ENCODE peak calls at places on chromosomes 12 and 14, in four cellular contexts. C is dorsolateral prefrontal cortex; S is tibial artery; L is CD8-positive, alpha-beta T cell. I is an unnamed sample.

GRCh38 chr12:78062781-78063180 is 232.1 kb downstream of the NAV3 start:
- DNase-seq in C (peak; percentile 28), S (no peak), L (no peak), I (peak; percentile 17)

GRCh38 chr14:68458840-68459469 is 333.9 kb downstream of the ZFP36L1 start:
- DNase-seq in C (no peak), S (peak; percentile 73), L (no peak), I (peak; percentile 61)

GRCh38 chr12:20963303-20963702 is 152.8 kb downstream of the SLCO1B3 start:
- DNase-seq in C (no peak), S (no peak), L (no peak), I (no peak)

GRCh38 chr14:76720382-76720813 is 40.9 kb upstream of the VASH1 start:
- DNase-seq in C (no peak), S (peak; percentile 70), L (no peak), I (no peak)

GRCh38 chr14:20683896-20684661 is at the start of gene RNASE4:
- DNase-seq in C (peak; percentile 66), S (peak; percentile 91), L (peak; percentile 83), I (no peak)

GRCh38 chr14:103501041-103501870 is 21.4 kb downstream of the CKB start:
- DNase-seq in C (no peak), S (no peak), L (no peak), I (no peak)

GRCh38 chr12:39619316-39619659 is 315 bp downstream of the ABCD2 start:
- DNase-seq in C (peak; percentile 70), S (no peak), L (peak; percentile 30), I (no peak)

GRCh38 chr12:111692575-111693210 is 6.8 kb downstream of the ACAD10 start:
- DNase-seq in C (no peak), S (no peak), L (no peak), I (no peak)

GRCh38 chr14:103445783-103446182 is 60.6 kb downstream of the MARK3 start:
- DNase-seq in C (peak; percentile 37), S (no peak), L (no peak), I (no peak)

GRCh38 chr14:66268802-66269334 is 217.3 kb upstream of the CCDC196 start:
- DNase-seq in C (no peak), S (no peak), L (no peak), I (no peak)

GRCh38 chr14:100408350-100409015 is 85.3 kb downstream of the SLC25A47 start:
- DNase-seq in C (no peak), S (no peak), L (no peak), I (no peak)

GRCh38 chr14:55107766-55108554 is 21.1 kb upstream of the LGALS3 start:
- DNase-seq in C (peak; percentile 53), S (peak; percentile 94), L (peak; percentile 30), I (peak; percentile 90)

GRCh38 chr14:81434230-81434629 is 34.1 kb upstream of the STON2 start:
- DNase-seq in C (no peak), S (no peak), L (no peak), I (no peak)

GRCh38 chr12:54370218-54370730 is 6.0 kb upstream of the GPR84 start:
- DNase-seq in C (peak; percentile 77), S (peak; percentile 74), L (no peak), I (no peak)

GRCh38 chr12:27179399-27180214 is 64.5 kb upstream of the STK38L start:
- DNase-seq in C (no peak), S (no peak), L (no peak), I (peak; percentile 69)

GRCh38 chr14:64937821-64938193 is 4.7 kb downstream of the GPX2 start:
- DNase-seq in C (no peak), S (no peak), L (no peak), I (no peak)

GRCh38 chr14:99824776-99825175 is 31.6 kb downstream of the EML1 start:
- DNase-seq in C (no peak), S (no peak), L (no peak), I (no peak)

GRCh38 chr12:68746572-68747180 is 700 bp downstream of the SLC35E3 start:
- DNase-seq in C (peak; percentile 41), S (peak; percentile 61), L (peak; percentile 35), I (no peak)

GRCh38 chr14:60965402-60965801 is 15.5 kb downstream of the TRMT5 start:
- DNase-seq in C (no peak), S (no peak), L (no peak), I (peak; percentile 29)

GRCh38 chr12:124293286-124294003 is 1.4 kb upstream of the RFLNA start:
- DNase-seq in C (no peak), S (no peak), L (no peak), I (no peak)

GRCh38 chr12:292186-292585 is 29.6 kb upstream of the SLC6A13 start:
- DNase-seq in C (no peak), S (no peak), L (no peak), I (no peak)

GRCh38 chr14:48792376-48793024 is 793.7 kb downstream of the RPS29 start:
- DNase-seq in C (no peak), S (no peak), L (no peak), I (no peak)

GRCh38 chr12:751828-752672 is at the start of gene WNK1:
- DNase-seq in C (peak; percentile 97), S (peak; percentile 97), L (peak; percentile 97), I (peak; percentile 96)

GRCh38 chr12:42696424-42697149 is 107.0 kb upstream of the PRICKLE1 start:
- DNase-seq in C (no peak), S (peak; percentile 89), L (no peak), I (no peak)

GRCh38 chr12:2775431-2775830 is 19.3 kb upstream of the FKBP4 start:
- DNase-seq in C (no peak), S (no peak), L (no peak), I (no peak)

GRCh38 chr14:81831128-81831815 is 297.6 kb upstream of the SEL1L start:
- DNase-seq in C (no peak), S (peak; percentile 72), L (no peak), I (no peak)

GRCh38 chr12:130555628-130556485 is 160.2 kb downstream of the RIMBP2 start:
- DNase-seq in C (peak; percentile 30), S (no peak), L (no peak), I (no peak)

GRCh38 chr12:26614217-26614616 is 218.8 kb downstream of the ITPR2 start:
- DNase-seq in C (peak; percentile 45), S (no peak), L (no peak), I (no peak)

GRCh38 chr14:71119832-71120231 is 212.6 kb downstream of the PCNX1 start:
- DNase-seq in C (no peak), S (no peak), L (no peak), I (no peak)

GRCh38 chr14:37566811-37567371 is 28.2 kb downstream of the FOXA1 start:
- DNase-seq in C (no peak), S (no peak), L (no peak), I (no peak)

GRCh38 chr14:96586921-96587822 is 85.0 kb downstream of the PAPOLA start:
- DNase-seq in C (no peak), S (no peak), L (peak; percentile 1), I (no peak)

GRCh38 chr12:31118831-31119530 is 45.3 kb downstream of the DDX11 start:
- DNase-seq in C (no peak), S (no peak), L (peak; percentile 39), I (no peak)

GRCh38 chr14:93011650-93012317 is 88.8 kb downstream of the CHGA start:
- DNase-seq in C (peak; percentile 84), S (no peak), L (no peak), I (no peak)

GRCh38 chr14:24189059-24189375 is 401 bp upstream of the IPO4 start:
- DNase-seq in C (no peak), S (no peak), L (no peak), I (no peak)
- H3K4me3 ChIP-seq in C (peak overlapping the region; percentile 68), S (peak overlapping the region; percentile 56), L (peak overlapping the region; percentile 82), I (no peak overlapping the region)

GRCh38 chr14:72824051-72824450 is 69.8 kb downstream of the DPF3 start:
- DNase-seq in C (no peak), S (no peak), L (no peak), I (no peak)

GRCh38 chr14:72816287-72816686 is 77.6 kb downstream of the DPF3 start:
- DNase-seq in C (no peak), S (no peak), L (no peak), I (no peak)

GRCh38 chr14:72822946-72823611 is 70.8 kb downstream of the DPF3 start:
- DNase-seq in C (no peak), S (no peak), L (no peak), I (no peak)

GRCh38 chr14:72815459-72815858 is 78.4 kb downstream of the DPF3 start:
- DNase-seq in C (no peak), S (no peak), L (no peak), I (no peak)

GRCh38 chr14:72818998-72819397 is 74.9 kb downstream of the DPF3 start:
- DNase-seq in C (no peak), S (no peak), L (no peak), I (no peak)
- TF ChIP-seq CTCF in C (no peak), S (no peak), L (no peak), I (no peak)

DNA sequence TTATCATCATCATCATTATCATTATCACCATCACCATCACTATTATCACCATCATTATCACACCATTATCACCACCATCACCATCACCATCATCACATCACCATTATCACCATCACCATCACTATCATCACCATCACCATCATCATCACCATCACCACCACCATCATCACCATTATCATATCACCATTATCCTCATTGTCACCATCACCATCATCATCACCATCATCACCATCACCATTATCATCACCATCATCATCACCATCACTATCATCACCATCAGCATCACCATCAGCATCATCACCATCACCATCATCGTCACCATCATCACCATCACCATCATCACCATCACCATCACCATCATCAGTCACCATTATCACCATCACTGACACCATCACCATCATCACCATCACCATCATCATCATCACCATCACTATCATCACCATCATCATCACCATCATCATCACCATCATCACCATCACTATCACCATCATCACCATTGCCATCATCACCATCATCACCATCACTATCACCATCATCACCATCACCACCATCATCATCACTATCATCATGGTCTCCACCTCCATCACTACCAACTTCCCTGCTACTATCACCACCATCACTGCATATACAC is 20.2 kb upstream of the GALNT9 start:
- DNase-seq in C (no peak), S (no peak), L (no peak), I (no peak)
- H3K27me3 ChIP-seq in C (no peaks in the 10 kb centered on the region), S (no peaks in the 10 kb centered on the region), L (no peaks in the 10 kb centered on the region), I (no peaks in the 10 kb centered on the region)

DNA sequence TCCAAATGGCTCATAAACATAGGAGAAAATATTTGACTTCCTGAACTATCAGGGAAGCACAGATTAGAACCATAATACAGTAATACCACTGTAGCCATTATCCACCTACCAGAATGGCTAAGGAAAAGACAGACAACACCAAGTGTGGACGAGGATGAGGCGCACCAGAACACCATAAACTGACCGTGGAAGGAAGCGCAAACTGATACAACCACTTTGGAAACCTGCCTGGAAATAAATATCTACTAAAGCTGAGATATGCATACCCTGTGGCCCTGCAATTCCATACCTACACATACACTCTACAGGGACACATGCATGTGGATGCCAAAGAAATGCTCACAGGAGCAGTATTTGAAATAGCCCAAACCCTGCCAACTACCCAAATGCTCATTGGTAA is 60.3 kb downstream of the RBM19 start:
- DNase-seq in C (no peak), S (no peak), L (no peak), I (no peak)
- H3K4me3 ChIP-seq in C (no peak overlapping the region), S (no peak overlapping the region), L (no peak overlapping the region), I (no peak overlapping the region)

GRCh38 chr12:100077367-100077766 is 65.3 kb downstream of the BLTP3B start:
- DNase-seq in C (no peak), S (no peak), L (no peak), I (no peak)
- TF ChIP-seq CTCF in C (peak; percentile 33), S (no peak), L (no peak), I (peak; percentile 26)

DNA sequence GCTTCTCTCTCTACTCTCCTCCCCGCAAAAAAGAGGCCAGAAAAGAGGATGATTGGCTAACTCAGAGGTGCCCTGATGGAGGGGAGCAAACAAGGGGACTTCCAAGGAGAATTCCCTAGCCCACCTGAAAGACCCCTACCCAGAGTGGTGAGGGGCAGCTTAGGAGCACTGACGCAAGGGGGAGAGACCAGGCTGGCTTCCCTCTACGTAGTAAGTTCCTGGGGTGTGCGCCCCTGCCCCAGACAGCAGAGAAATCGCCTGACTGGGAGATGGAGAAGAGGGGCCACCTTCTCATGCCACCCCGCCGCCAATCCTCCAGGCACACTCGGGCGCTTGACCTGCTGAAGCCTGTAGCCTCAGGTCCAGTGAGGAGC is 2.1 kb upstream of the DIO3 start:
- DNase-seq in C (no peak), S (no peak), L (no peak), I (no peak)
- H3K27me3 ChIP-seq in C (peaks cover 37% of the 10 kb centered on the region), S (no peaks in the 10 kb centered on the region), L (no peaks in the 10 kb centered on the region), I (peaks cover 32% of the 10 kb centered on the region)